ENCODE peak calls at places on chromosomes 12 and 14, in four cellular contexts. One of them, this sample, is unnamed.
A peak's percentile ranks its signal among the peaks of the same experiment; 100 is the strongest.

GRCh38 chr12:87960557-87960956 is 68.6 kb downstream of the C12orf50 start:
- DNase-seq in GM12878: no peak
- DNase-seq in K562: no peak
- DNase-seq in HepG2: no peak
- DNase-seq in this sample: no peak

GRCh38 chr12:89038831-89039509 is 313.3 kb downstream of the DUSP6 start:
- DNase-seq in GM12878: no peak
- DNase-seq in K562: no peak
- DNase-seq in HepG2: no peak
- DNase-seq in this sample: no peak

GRCh38 chr12:45215419-45216296 is at the start of gene ANO6:
- DNase-seq in GM12878: peak; percentile 76
- DNase-seq in K562: peak; percentile 86
- DNase-seq in HepG2: peak; percentile 85
- DNase-seq in this sample: no peak

GRCh38 chr12:15520083-15520482 is 197.8 kb downstream of the PTPRO start:
- DNase-seq in GM12878: no peak
- DNase-seq in K562: no peak
- DNase-seq in HepG2: no peak
- DNase-seq in this sample: no peak

GRCh38 chr12:45587042-45587441 is 142.5 kb upstream of the ARID2 start:
- DNase-seq in GM12878: no peak
- DNase-seq in K562: no peak
- DNase-seq in HepG2: no peak
- DNase-seq in this sample: no peak

GRCh38 chr14:50521912-50522341 is 10.4 kb downstream of the MAP4K5 start:
- DNase-seq in GM12878: no peak
- DNase-seq in K562: no peak
- DNase-seq in HepG2: peak; percentile 70
- DNase-seq in this sample: no peak

GRCh38 chr12:103745962-103746361 is 95.1 kb downstream of the NT5DC3 start:
- DNase-seq in GM12878: no peak
- DNase-seq in K562: no peak
- DNase-seq in HepG2: no peak
- DNase-seq in this sample: peak; percentile 54

GRCh38 chr12:503111-503761 is 43.5 kb downstream of the B4GALNT3 start:
- DNase-seq in GM12878: no peak
- DNase-seq in K562: no peak
- DNase-seq in HepG2: no peak
- DNase-seq in this sample: no peak

GRCh38 chr14:104212206-104213095 is 74.1 kb downstream of the KIF26A start:
- DNase-seq in GM12878: no peak
- DNase-seq in K562: no peak
- DNase-seq in HepG2: no peak
- DNase-seq in this sample: no peak

GRCh38 chr14:33061667-33062325 is 123.1 kb downstream of the NPAS3 start:
- DNase-seq in GM12878: no peak
- DNase-seq in K562: no peak
- DNase-seq in HepG2: no peak
- DNase-seq in this sample: no peak

GRCh38 chr14:39140170-39140569 is 26.0 kb downstream of the GEMIN2 start:
- DNase-seq in GM12878: no peak
- DNase-seq in K562: no peak
- DNase-seq in HepG2: no peak
- DNase-seq in this sample: peak; percentile 27

GRCh38 chr14:65824285-65824977 is 411.9 kb downstream of the FUT8 start:
- DNase-seq in GM12878: peak; percentile 34
- DNase-seq in K562: peak; percentile 64
- DNase-seq in HepG2: peak; percentile 57
- DNase-seq in this sample: no peak

GRCh38 chr12:95943231-95943842 is at the start of gene AMDHD1:
- DNase-seq in GM12878: no peak
- DNase-seq in K562: no peak
- DNase-seq in HepG2: peak; percentile 45
- DNase-seq in this sample: peak; percentile 77

GRCh38 chr14:64759555-64759938 is 55.3 kb downstream of the PLEKHG3 start:
- DNase-seq in GM12878: no peak
- DNase-seq in K562: no peak
- DNase-seq in HepG2: no peak
- DNase-seq in this sample: no peak

GRCh38 chr14:79542121-79542520 is 669.2 kb downstream of the DIO2 start:
- DNase-seq in GM12878: no peak
- DNase-seq in K562: no peak
- DNase-seq in HepG2: no peak
- DNase-seq in this sample: no peak

GRCh38 chr14:104739546-104740516 is 13.1 kb upstream of the SIVA1 start:
- DNase-seq in GM12878: no peak
- DNase-seq in K562: no peak
- DNase-seq in HepG2: no peak
- DNase-seq in this sample: no peak

GRCh38 chr12:1488908-1489381 is 105.4 kb downstream of the FBXL14 start:
- DNase-seq in GM12878: no peak
- DNase-seq in K562: no peak
- DNase-seq in HepG2: no peak
- DNase-seq in this sample: no peak

GRCh38 chr12:26317942-26318565 is 122.7 kb downstream of the SSPN start:
- DNase-seq in GM12878: no peak
- DNase-seq in K562: no peak
- DNase-seq in HepG2: no peak
- DNase-seq in this sample: no peak

GRCh38 chr14:73503648-73504047 is 12.9 kb downstream of the RIOX1 start:
- DNase-seq in GM12878: peak; percentile 27
- DNase-seq in K562: no peak
- DNase-seq in HepG2: no peak
- DNase-seq in this sample: no peak

GRCh38 chr12:39095636-39096330 is 190.4 kb upstream of the CPNE8 start:
- DNase-seq in GM12878: no peak
- DNase-seq in K562: no peak
- DNase-seq in HepG2: no peak
- DNase-seq in this sample: no peak

GRCh38 chr12:2467447-2468195 is 327.1 kb upstream of the FKBP4 start:
- DNase-seq in GM12878: no peak
- DNase-seq in K562: no peak
- DNase-seq in HepG2: no peak
- DNase-seq in this sample: no peak

GRCh38 chr12:123779551-123779950 is 17.4 kb downstream of the DNAH10 start:
- DNase-seq in GM12878: no peak
- DNase-seq in K562: no peak
- DNase-seq in HepG2: no peak
- DNase-seq in this sample: no peak

GRCh38 chr12:753401-754237 is 1.2 kb downstream of the WNK1 start:
- DNase-seq in GM12878: no peak
- DNase-seq in K562: peak; percentile 22
- DNase-seq in HepG2: no peak
- DNase-seq in this sample: no peak

GRCh38 chr14:52360831-52361230 is 46.7 kb downstream of the PTGER2 start:
- DNase-seq in GM12878: no peak
- DNase-seq in K562: no peak
- DNase-seq in HepG2: no peak
- DNase-seq in this sample: no peak

GRCh38 chr14:34619399-34619920 is 10.5 kb downstream of the SNX6 start:
- DNase-seq in GM12878: no peak
- DNase-seq in K562: no peak
- DNase-seq in HepG2: no peak
- DNase-seq in this sample: no peak

GRCh38 chr12:16939871-16940306 is 333.9 kb upstream of the LMO3 start:
- DNase-seq in GM12878: peak; percentile 26
- DNase-seq in K562: peak; percentile 44
- DNase-seq in HepG2: peak; percentile 80
- DNase-seq in this sample: peak; percentile 68

GRCh38 chr12:26855337-26856089 is 22.5 kb upstream of the ITPR2 start:
- DNase-seq in GM12878: no peak
- DNase-seq in K562: no peak
- DNase-seq in HepG2: peak; percentile 20
- DNase-seq in this sample: no peak

GRCh38 chr12:111458773-111459172 is 53.0 kb downstream of the SH2B3 start:
- DNase-seq in GM12878: no peak
- DNase-seq in K562: no peak
- DNase-seq in HepG2: no peak
- DNase-seq in this sample: peak; percentile 16

GRCh38 chr14:54606178-54606577 is 39.2 kb downstream of the SAMD4A start:
- DNase-seq in GM12878: no peak
- DNase-seq in K562: no peak
- DNase-seq in HepG2: no peak
- DNase-seq in this sample: no peak

GRCh38 chr14:28773917-28774691 is 7.5 kb downstream of the FOXG1 start:
- DNase-seq in GM12878: no peak
- DNase-seq in K562: no peak
- DNase-seq in HepG2: no peak
- DNase-seq in this sample: peak; percentile 90

GRCh38 chr12:123445388-123446344 is 9.2 kb upstream of the RILPL2 start:
- DNase-seq in GM12878: no peak
- DNase-seq in K562: no peak
- DNase-seq in HepG2: no peak
- DNase-seq in this sample: no peak

GRCh38 chr14:105889666-105890473 is 363.5 kb downstream of the TMEM121 start:
- DNase-seq in GM12878: no peak
- DNase-seq in K562: peak; percentile 2
- DNase-seq in HepG2: no peak
- DNase-seq in this sample: no peak

GRCh38 chr12:16568873-16569272 is 37.1 kb downstream of the LMO3 start:
- DNase-seq in GM12878: peak; percentile 25
- DNase-seq in K562: no peak
- DNase-seq in HepG2: no peak
- DNase-seq in this sample: no peak

GRCh38 chr12:46435625-46436024 is 63.1 kb upstream of the SLC38A2 start:
- DNase-seq in GM12878: no peak
- DNase-seq in K562: no peak
- DNase-seq in HepG2: no peak
- DNase-seq in this sample: no peak

GRCh38 chr14:96146131-96146771 is 58.4 kb upstream of the BDKRB2 start:
- DNase-seq in GM12878: no peak
- DNase-seq in K562: no peak
- DNase-seq in HepG2: no peak
- DNase-seq in this sample: peak; percentile 30
- TF ChIP-seq HDAC2 in GM12878: no peak
- TF ChIP-seq HDAC2 in K562: no peak
- TF ChIP-seq HDAC2 in HepG2: no peak
- TF ChIP-seq HDAC2 in this sample: no peak

GRCh38 chr12:19021240-19021639 is 108.3 kb upstream of the PLEKHA5 start:
- DNase-seq in GM12878: no peak
- DNase-seq in K562: no peak
- DNase-seq in HepG2: no peak
- DNase-seq in this sample: no peak

GRCh38 chr12:19014243-19014642 is 115.3 kb upstream of the PLEKHA5 start:
- DNase-seq in GM12878: no peak
- DNase-seq in K562: no peak
- DNase-seq in HepG2: no peak
- DNase-seq in this sample: no peak

GRCh38 chr12:19021646-19022045 is 107.9 kb upstream of the PLEKHA5 start:
- DNase-seq in GM12878: no peak
- DNase-seq in K562: no peak
- DNase-seq in HepG2: peak; percentile 31
- DNase-seq in this sample: no peak

GRCh38 chr12:19015285-19015684 is 114.2 kb upstream of the PLEKHA5 start:
- DNase-seq in GM12878: no peak
- DNase-seq in K562: no peak
- DNase-seq in HepG2: no peak
- DNase-seq in this sample: no peak

DNA sequence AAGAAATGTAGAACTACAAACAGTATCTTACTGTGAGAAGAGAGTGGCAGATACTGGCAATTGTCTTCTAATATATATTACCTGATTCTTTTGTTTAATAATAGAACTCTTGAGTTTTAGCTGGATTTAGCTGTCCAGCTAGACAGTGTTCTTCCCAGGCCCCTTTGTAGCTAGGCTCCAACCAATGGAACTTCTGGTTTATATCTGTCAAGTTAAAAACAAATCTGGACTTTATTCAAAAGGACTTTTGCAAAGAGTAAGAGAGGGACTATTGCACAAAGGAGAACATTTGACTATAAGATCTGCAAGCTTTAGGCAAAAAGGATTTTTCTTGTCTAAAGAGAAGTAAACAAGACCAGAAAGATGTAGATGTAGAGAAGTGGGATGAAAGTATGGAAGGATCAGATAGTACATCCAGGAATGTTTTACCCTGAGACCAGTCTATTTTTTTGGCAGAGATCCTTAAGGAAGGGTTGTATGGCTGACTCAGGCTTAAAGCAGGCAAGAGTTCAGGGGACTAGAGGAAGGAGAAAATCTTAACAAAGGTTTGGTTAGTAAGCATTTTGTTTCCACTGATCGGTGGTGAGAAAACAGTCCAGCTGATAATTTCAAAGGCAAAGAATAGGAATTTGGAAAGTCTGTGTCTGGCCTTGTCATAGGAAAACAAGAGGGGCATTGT is 111.1 kb upstream of the PLEKHA5 start:
- DNase-seq in GM12878: no peak
- DNase-seq in K562: no peak
- DNase-seq in HepG2: no peak
- DNase-seq in this sample: no peak
- H2AFZ ChIP-seq in GM12878: no peak overlapping the region
- H2AFZ ChIP-seq in K562: no peak overlapping the region
- H2AFZ ChIP-seq in HepG2: no peak overlapping the region
- H2AFZ ChIP-seq in this sample: no peak overlapping the region

GRCh38 chr12:6058481-6059161 is 65.8 kb downstream of the VWF start:
- DNase-seq in GM12878: no peak
- DNase-seq in K562: no peak
- DNase-seq in HepG2: peak; percentile 62
- DNase-seq in this sample: no peak

GRCh38 chr12:6057693-6058092 is 66.8 kb downstream of the VWF start:
- DNase-seq in GM12878: no peak
- DNase-seq in K562: peak; percentile 21
- DNase-seq in HepG2: no peak
- DNase-seq in this sample: peak; percentile 58

GRCh38 chr12:6059221-6059620 is 65.2 kb downstream of the VWF start:
- DNase-seq in GM12878: no peak
- DNase-seq in K562: no peak
- DNase-seq in HepG2: no peak
- DNase-seq in this sample: no peak

GRCh38 chr12:6061661-6062060 is 62.8 kb downstream of the VWF start:
- DNase-seq in GM12878: no peak
- DNase-seq in K562: no peak
- DNase-seq in HepG2: no peak
- DNase-seq in this sample: no peak

GRCh38 chr12:6059860-6060565 is 64.5 kb downstream of the VWF start:
- DNase-seq in GM12878: no peak
- DNase-seq in K562: no peak
- DNase-seq in HepG2: no peak
- DNase-seq in this sample: no peak
- TF ChIP-seq GABPA in GM12878: no peak
- TF ChIP-seq GABPA in K562: no peak
- TF ChIP-seq GABPA in HepG2: no peak
- TF ChIP-seq GABPA in this sample: no peak

GRCh38 chr12:64875186-64875585 is 50.7 kb downstream of the TBC1D30 start:
- DNase-seq in GM12878: no peak
- DNase-seq in K562: no peak
- DNase-seq in HepG2: no peak
- DNase-seq in this sample: no peak

GRCh38 chr12:64877363-64878004 is 53.0 kb downstream of the TBC1D30 start:
- DNase-seq in GM12878: peak; percentile 78
- DNase-seq in K562: no peak
- DNase-seq in HepG2: no peak
- DNase-seq in this sample: no peak

GRCh38 chr12:64876388-64877071 is 52.1 kb downstream of the TBC1D30 start:
- DNase-seq in GM12878: no peak
- DNase-seq in K562: no peak
- DNase-seq in HepG2: no peak
- DNase-seq in this sample: no peak
- TF ChIP-seq HDAC2 in GM12878: no peak
- TF ChIP-seq HDAC2 in K562: no peak
- TF ChIP-seq HDAC2 in HepG2: no peak
- TF ChIP-seq HDAC2 in this sample: no peak

GRCh38 chr12:93115198-93115601 is 186.1 kb upstream of the EEA1 start:
- DNase-seq in GM12878: no peak
- DNase-seq in K562: peak; percentile 75
- DNase-seq in HepG2: no peak
- DNase-seq in this sample: no peak
- H2AFZ ChIP-seq in GM12878: no peak overlapping the region
- H2AFZ ChIP-seq in K562: peak overlapping the region; percentile 73
- H2AFZ ChIP-seq in HepG2: no peak overlapping the region
- H2AFZ ChIP-seq in this sample: no peak overlapping the region

This sample was measured in H1.